ENCODE peak calls at places on chromosomes 2 and 18, in seven cellular contexts. A is CD8-positive, alpha-beta T cell; H is HCT116; J is colonic mucosa; G is psoas muscle; P is tibial nerve; B is neural progenitor cell. I is an unnamed sample.

GRCh38 chr2:48092846-48093498 is 186.7 kb upstream of the FBXO11 start:
- DNase-seq in A (no peak), H (no peak), J (no peak), G (no peak), P (no peak), B (no peak), I (no peak)

GRCh38 chr2:111202266-111203040 is 81.7 kb downstream of the BCL2L11 start:
- DNase-seq in A (no peak), H (no peak), J (no peak), G (no peak), P (no peak), B (no peak), I (no peak)

GRCh38 chr2:2870106-2870505 is 507.5 kb downstream of the EIPR1 start:
- DNase-seq in A (no peak), H (no peak), J (no peak), G (no peak), P (no peak), B (no peak), I (no peak)

GRCh38 chr18:33697498-33697897 is 119.5 kb downstream of the ASXL3 start:
- DNase-seq in A (no peak), H (no peak), J (no peak), G (no peak), P (no peak), B (no peak), I (no peak)

GRCh38 chr18:54742654-54743053 is 85.6 kb upstream of the RAB27B start:
- DNase-seq in A (no peak), H (no peak), J (peak; percentile 41), G (peak; percentile 24), P (peak; percentile 88), B (no peak), I (no peak)

GRCh38 chr2:221958224-221958623 is 340.6 kb downstream of the PAX3 start:
- DNase-seq in A (no peak), H (no peak), J (no peak), G (no peak), P (no peak), B (no peak), I (no peak)

GRCh38 chr18:32389191-32389590 is 81.5 kb downstream of the GAREM1 start:
- DNase-seq in A (no peak), H (no peak), J (no peak), G (no peak), P (no peak), B (no peak), I (no peak)

GRCh38 chr2:6525371-6525770 is 340.3 kb downstream of the CMPK2 start:
- DNase-seq in A (no peak), H (no peak), J (no peak), G (no peak), P (no peak), B (peak; percentile 26), I (no peak)

DNA sequence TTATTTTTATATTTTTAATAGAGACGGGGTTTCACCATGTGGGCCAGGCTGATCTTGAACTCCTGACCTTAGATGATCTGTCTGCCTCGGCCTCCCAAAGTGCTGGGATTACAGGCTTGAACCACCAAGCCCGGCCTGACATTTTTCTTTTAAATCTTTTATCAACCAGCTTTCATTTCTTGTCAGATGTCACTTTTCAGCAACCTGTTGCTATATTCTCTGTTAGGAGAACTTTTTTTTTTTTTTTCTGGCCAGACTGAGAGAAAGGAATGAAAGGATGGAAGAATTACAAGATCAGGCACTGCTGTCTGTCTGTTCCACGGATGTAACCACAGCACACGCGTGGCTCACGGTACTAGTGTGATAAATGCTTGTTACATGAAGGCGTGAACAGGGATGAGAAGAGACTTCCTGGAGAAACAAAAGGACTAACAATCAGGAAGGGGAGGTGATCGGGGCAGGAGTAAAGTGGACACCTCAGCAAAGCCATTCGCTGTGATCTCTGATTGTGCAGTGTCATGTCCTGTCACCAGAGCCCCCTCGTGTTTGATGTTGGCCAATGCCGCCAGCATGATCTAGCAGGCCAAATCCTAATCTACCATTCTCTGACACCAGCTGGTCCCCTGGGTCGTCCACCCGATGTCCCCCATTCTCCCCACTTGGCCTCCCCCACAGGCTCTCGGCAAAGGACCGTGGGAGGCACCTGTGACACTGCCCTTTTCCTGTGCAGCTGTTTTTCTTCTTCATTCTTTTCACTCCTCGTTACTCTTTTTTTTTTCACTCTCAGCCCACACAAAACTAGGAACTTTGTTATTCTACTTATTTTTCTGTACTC is 146.6 kb downstream of the TGIF1 start:
- DNase-seq in A (no peak), H (no peak), J (peak; percentile 70), G (peak; percentile 57), P (peak; percentile 67), B (peak; percentile 47), I (peak; percentile 72)
- TF ChIP-seq CTCF in A (no peak), H (peak; percentile 28), J (peak; percentile 16), G (no peak), P (peak; percentile 25), B (no peak), I (peak; percentile 31)

DNA sequence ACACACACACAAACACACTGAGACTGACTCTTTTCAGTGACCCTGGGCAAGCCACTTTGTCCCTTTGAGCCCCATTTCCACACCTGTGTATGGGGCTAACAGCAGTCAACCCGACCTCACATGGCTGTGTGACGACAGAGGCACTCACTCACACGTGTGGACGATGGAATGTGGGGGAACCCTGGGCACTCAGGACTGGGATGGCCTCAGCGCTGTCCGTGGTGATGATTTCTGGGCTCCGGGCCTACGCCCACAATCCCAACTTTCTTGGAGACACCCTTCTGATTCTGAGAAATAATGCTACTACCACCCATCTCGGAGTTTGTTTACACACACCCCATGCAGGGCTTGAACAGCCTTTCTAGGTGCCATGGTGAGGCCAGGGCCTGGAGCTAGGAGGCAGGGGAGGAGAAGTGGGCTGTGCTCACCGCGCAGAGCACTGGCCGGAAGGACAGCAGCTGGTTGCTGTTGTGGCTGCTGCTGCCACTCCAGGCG is 1.5 kb downstream of the CRYBA2 start:
- DNase-seq in A (no peak), H (no peak), J (no peak), G (no peak), P (no peak), B (peak; percentile 67), I (peak; percentile 57)
- H3K27me3 ChIP-seq in A (peaks cover 58% of the 10 kb centered on the region), H (peaks cover 3% of the 10 kb centered on the region), J (peaks cover 86% of the 10 kb centered on the region), G (peaks cover 50% of the 10 kb centered on the region), P (peaks cover 2% of the 10 kb centered on the region), B (peaks cover 100% of the 10 kb centered on the region), I (peaks cover 98% of the 10 kb centered on the region)

GRCh38 chr18:24446453-24446852 is 14.0 kb upstream of the HRH4 start:
- DNase-seq in A (no peak), H (no peak), J (no peak), G (no peak), P (no peak), B (no peak), I (no peak)
- H3K36me3 ChIP-seq in A (peaks cover 7% of the 10 kb centered on the region), H (peaks cover 69% of the 10 kb centered on the region), J (no peaks in the 10 kb centered on the region), G (no peaks in the 10 kb centered on the region), P (peaks cover 96% of the 10 kb centered on the region), B (peaks cover 42% of the 10 kb centered on the region), I (peaks cover 80% of the 10 kb centered on the region)

DNA sequence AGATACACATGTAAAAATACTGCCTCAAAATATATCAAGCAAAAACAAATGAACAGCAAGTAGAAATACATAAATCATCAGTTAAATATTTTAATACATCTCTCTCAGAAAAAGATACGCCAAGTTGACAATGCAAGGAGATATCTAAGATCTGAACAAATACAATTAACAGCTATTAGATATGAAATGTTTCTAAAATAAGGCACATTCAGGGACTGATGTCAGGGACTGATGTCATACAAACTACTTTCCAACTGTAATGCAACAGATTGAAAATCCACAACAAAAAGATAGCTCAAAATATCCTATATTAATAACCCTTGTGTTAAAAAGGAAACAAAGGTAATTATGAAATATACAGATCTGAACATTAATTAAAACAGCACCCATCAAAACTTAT is 51.7 kb downstream of the TLK1 start:
- DNase-seq in A (no peak), H (no peak), J (no peak), G (no peak), P (no peak), B (no peak), I (no peak)
- TF ChIP-seq CTCF in A (no peak), H (no peak), J (no peak), G (no peak), P (no peak), B (no peak), I (no peak)

GRCh38 chr18:25340762-25341161 is 11.2 kb downstream of the ZNF521 start:
- DNase-seq in A (no peak), H (no peak), J (no peak), G (no peak), P (no peak), B (no peak), I (no peak)

GRCh38 chr18:25345432-25345831 is 6.5 kb downstream of the ZNF521 start:
- DNase-seq in A (no peak), H (no peak), J (no peak), G (no peak), P (no peak), B (no peak), I (no peak)

DNA sequence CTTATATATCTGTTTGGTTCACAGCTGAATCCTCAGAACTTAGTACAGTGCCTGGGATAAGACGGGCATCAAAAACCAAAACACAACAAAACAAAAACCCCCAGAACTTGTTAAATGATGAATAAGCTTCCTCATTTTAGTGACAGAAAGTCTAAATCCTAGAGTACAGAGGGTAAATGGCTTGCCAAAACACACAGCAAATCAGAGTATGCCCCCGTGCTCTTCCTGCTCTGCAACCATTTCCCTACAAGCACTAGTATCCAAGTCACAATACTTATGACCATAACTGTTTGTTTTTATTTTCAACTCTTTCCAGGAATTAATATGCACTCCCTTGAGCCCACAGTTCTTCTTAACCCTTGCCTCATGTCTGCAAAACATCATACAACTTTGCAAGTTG is 10.1 kb downstream of the ZNF521 start:
- DNase-seq in A (no peak), H (no peak), J (no peak), G (no peak), P (no peak), B (no peak), I (no peak)
- H3K27me3 ChIP-seq in A (no peaks in the 10 kb centered on the region), H (peaks cover 15% of the 10 kb centered on the region), J (no peaks in the 10 kb centered on the region), G (no peaks in the 10 kb centered on the region), P (no peaks in the 10 kb centered on the region), B (peaks cover 1% of the 10 kb centered on the region), I (no peaks in the 10 kb centered on the region)

GRCh38 chr2:32479993-32480392 is 123.2 kb downstream of the BIRC6 start:
- DNase-seq in A (no peak), H (no peak), J (no peak), G (no peak), P (no peak), B (no peak), I (no peak)
- H3K36me3 ChIP-seq in A (peaks cover 40% of the 10 kb centered on the region), H (peaks cover 26% of the 10 kb centered on the region), J (no peaks in the 10 kb centered on the region), G (peaks cover 3% of the 10 kb centered on the region), P (peaks cover 74% of the 10 kb centered on the region), B (peaks cover 12% of the 10 kb centered on the region), I (peaks cover 74% of the 10 kb centered on the region)

GRCh38 chr2:100200985-100201384 is 58.6 kb upstream of the AFF3 start:
- DNase-seq in A (no peak), H (no peak), J (no peak), G (no peak), P (no peak), B (no peak), I (no peak)
- TF ChIP-seq CTCF in A (no peak), H (no peak), J (no peak), G (no peak), P (no peak), B (no peak), I (no peak)

DNA sequence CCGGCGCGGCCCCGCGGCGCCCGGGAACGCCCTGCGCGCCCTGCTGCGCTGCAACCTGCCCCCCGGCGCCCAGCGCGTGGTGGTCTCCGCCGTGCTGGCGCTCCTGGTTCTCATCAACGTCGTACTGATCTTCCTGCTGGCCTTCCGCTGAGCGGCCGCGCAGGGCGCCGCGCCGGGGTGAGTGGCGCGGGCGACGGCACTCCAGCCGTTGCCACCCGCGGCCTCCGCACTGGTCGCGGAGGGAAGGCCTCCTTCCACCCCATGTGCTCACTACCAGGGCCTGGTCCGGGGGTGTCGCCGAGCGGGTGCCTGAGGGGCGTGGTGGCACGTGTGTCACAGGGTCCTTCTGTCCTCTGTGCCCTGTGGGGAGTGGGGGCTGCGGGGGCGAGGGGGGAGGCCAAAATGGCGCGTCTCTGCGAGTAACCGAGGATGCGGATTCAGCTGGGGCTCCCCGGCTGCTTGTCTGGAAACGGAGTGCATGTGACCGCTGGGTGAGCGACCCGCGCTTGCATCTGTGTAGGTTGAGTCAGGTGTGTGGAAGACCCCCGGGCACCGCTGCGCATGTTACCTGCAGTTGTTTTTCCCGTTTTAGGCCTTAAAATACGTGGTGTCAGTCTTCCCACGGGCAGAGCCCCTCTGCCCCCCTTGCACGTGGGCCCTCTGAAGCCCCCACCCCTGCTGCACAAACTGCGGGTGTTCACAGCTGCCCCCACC is 58.0 kb downstream of the FAM168B start:
- DNase-seq in A (no peak), H (no peak), J (no peak), G (no peak), P (no peak), B (no peak), I (peak; percentile 52)
- H3K27me3 ChIP-seq in A (no peaks in the 10 kb centered on the region), H (no peaks in the 10 kb centered on the region), J (peaks cover 20% of the 10 kb centered on the region), G (no peaks in the 10 kb centered on the region), P (no peaks in the 10 kb centered on the region), B (peaks cover 32% of the 10 kb centered on the region), I (peaks cover 33% of the 10 kb centered on the region)